ENCODE peak calls at places on chromosomes 3 and 15, in five cellular contexts. M is tibial nerve, E is occipital lobe, W is left colon, Z is hypothalamus. F is an unnamed sample.
A peak's percentile ranks its signal among the peaks of the same experiment; 100 is the strongest.

GRCh38 chr3:171566803-171567422 is 106.7 kb upstream of the TNIK start:
- DNase-seq in M (no peak), E (no peak), W (no peak), Z (no peak), F (no peak)

GRCh38 chr3:115325539-115325938 is 178.5 kb upstream of the ZBTB20 start:
- DNase-seq in M (no peak), E (no peak), W (no peak), Z (no peak), F (no peak)

GRCh38 chr3:45204136-45204535 is 22.0 kb downstream of the TMEM158 start:
- DNase-seq in M (no peak), E (no peak), W (no peak), Z (no peak), F (no peak)

GRCh38 chr3:97972976-97973375 is 745 bp upstream of the RIOX2 start:
- DNase-seq in M (no peak), E (no peak), W (no peak), Z (no peak), F (no peak)

GRCh38 chr3:166489826-166490225 is 652.6 kb upstream of the BCHE start:
- DNase-seq in M (no peak), E (no peak), W (no peak), Z (no peak), F (no peak)

GRCh38 chr3:47803478-47804025 is 614 bp downstream of the DHX30 start:
- DNase-seq in M (no peak), E (no peak), W (no peak), Z (no peak), F (no peak)

GRCh38 chr3:113251817-113252216 is 40.5 kb downstream of the BOC start:
- DNase-seq in M (no peak), E (no peak), W (no peak), Z (no peak), F (no peak)

GRCh38 chr3:132256984-132257383 is 60.2 kb upstream of the ACP3 start:
- DNase-seq in M (no peak), E (no peak), W (no peak), Z (peak; percentile 32), F (no peak)

GRCh38 chr3:197445886-197446631 is 109.7 kb downstream of the BDH1 start:
- DNase-seq in M (no peak), E (no peak), W (no peak), Z (no peak), F (no peak)

GRCh38 chr3:178845446-178846118 is 226.0 kb downstream of the ZMAT3 start:
- DNase-seq in M (no peak), E (no peak), W (no peak), Z (no peak), F (no peak)

GRCh38 chr3:115208066-115208750 is 61.1 kb upstream of the ZBTB20 start:
- DNase-seq in M (no peak), E (no peak), W (no peak), Z (no peak), F (no peak)

GRCh38 chr3:58260261-58260731 is 22.7 kb downstream of the ABHD6 start:
- DNase-seq in M (no peak), E (no peak), W (no peak), Z (peak; percentile 27), F (no peak)

GRCh38 chr15:75199347-75199976 is 2.2 kb upstream of the C15orf39 start:
- DNase-seq in M (no peak), E (no peak), W (no peak), Z (no peak), F (no peak)

GRCh38 chr15:79314811-79315210 is 3.9 kb downstream of the TMED3 start:
- DNase-seq in M (no peak), E (no peak), W (no peak), Z (no peak), F (no peak)

GRCh38 chr3:125055165-125055912 is 458 bp downstream of the HEG1 start:
- DNase-seq in M (no peak), E (no peak), W (no peak), Z (peak; percentile 58), F (no peak)

GRCh38 chr15:69443032-69443611 is 9.5 kb upstream of the RPLP1 start:
- DNase-seq in M (no peak), E (no peak), W (no peak), Z (no peak), F (no peak)

GRCh38 chr15:68682330-68682729 is 103.5 kb downstream of the CORO2B start:
- DNase-seq in M (no peak), E (no peak), W (no peak), Z (no peak), F (no peak)

GRCh38 chr3:154584041-154584440 is 154.1 kb upstream of the GPR149 start:
- DNase-seq in M (no peak), E (no peak), W (no peak), Z (no peak), F (no peak)

GRCh38 chr15:90315276-90315982 is 36.7 kb upstream of the ZNF774 start:
- DNase-seq in M (peak; percentile 27), E (no peak), W (peak; percentile 94), Z (peak; percentile 72), F (peak; percentile 48)

GRCh38 chr15:69391046-69391757 is 22.9 kb upstream of the KIF23 start:
- DNase-seq in M (no peak), E (no peak), W (no peak), Z (no peak), F (no peak)

GRCh38 chr15:69668963-69669362 is 216.3 kb downstream of the RPLP1 start:
- DNase-seq in M (no peak), E (no peak), W (peak; percentile 39), Z (no peak), F (no peak)

GRCh38 chr15:66777054-66777453 is 75.0 kb downstream of the SMAD6 start:
- DNase-seq in M (no peak), E (no peak), W (no peak), Z (no peak), F (no peak)

GRCh38 chr3:9420850-9421549 is 23.6 kb downstream of the SETD5 start:
- DNase-seq in M (no peak), E (no peak), W (no peak), Z (no peak), F (no peak)

GRCh38 chr3:99549220-99549619 is 89.2 kb upstream of the COL8A1 start:
- DNase-seq in M (no peak), E (no peak), W (no peak), Z (no peak), F (no peak)

GRCh38 chr3:11250902-11251806 is 21.0 kb upstream of the ATG7 start:
- DNase-seq in M (no peak), E (no peak), W (no peak), Z (no peak), F (no peak)

GRCh38 chr15:50377867-50378751 is 23.1 kb upstream of the GABPB1 start:
- DNase-seq in M (no peak), E (no peak), W (no peak), Z (no peak), F (no peak)

GRCh38 chr15:91374336-91374735 is 274.3 kb downstream of the SV2B start:
- DNase-seq in M (no peak), E (no peak), W (no peak), Z (no peak), F (no peak)

GRCh38 chr3:182436547-182436946 is 356.8 kb upstream of the ATP11B start:
- DNase-seq in M (no peak), E (no peak), W (no peak), Z (no peak), F (no peak)

GRCh38 chr3:43001094-43001553 is 22.0 kb downstream of the GASK1A start:
- DNase-seq in M (peak; percentile 88), E (no peak), W (peak; percentile 78), Z (peak; percentile 32), F (peak; percentile 68)

GRCh38 chr3:180036678-180037455 is at the start of gene PEX5L:
- DNase-seq in M (no peak), E (peak; percentile 41), W (no peak), Z (peak; percentile 68), F (no peak)

GRCh38 chr3:19016846-19017245 is 131.5 kb upstream of the KCNH8 start:
- DNase-seq in M (no peak), E (no peak), W (no peak), Z (no peak), F (no peak)

GRCh38 chr15:50259276-50259675 is 6.2 kb downstream of the HDC start:
- DNase-seq in M (no peak), E (no peak), W (no peak), Z (no peak), F (no peak)

GRCh38 chr3:170506556-170506955 is 79.3 kb downstream of the SLC7A14 start:
- DNase-seq in M (no peak), E (no peak), W (no peak), Z (no peak), F (no peak)